ENCODE peak calls at places on chromosomes 16 and 17, in seven cellular contexts. X is AG10803, M is lower lobe of right lung, Q is NB4, O is DND-41, P is GM12878, K is tibial artery. H is an unnamed sample.

GRCh38 chr16:89828870-89829629 is 775 bp downstream of the SPIRE2 start:
- DNase-seq in X (no peak), M (no peak), Q (no peak), O (no peak), P (no peak), K (no peak), H (peak)

GRCh38 chr17:82808921-82809905 is 30.6 kb downstream of the ZNF750 start:
- DNase-seq in X (no peak), M (no peak), Q (no peak), O (no peak), P (no peak), K (no peak), H (no peak)

GRCh38 chr17:39095309-39095686 is 56.1 kb downstream of the PLXDC1 start:
- DNase-seq in X (peak), M (no peak), Q (no peak), O (no peak), P (no peak), K (no peak), H (no peak)

GRCh38 chr16:12609937-12610699 is 193.6 kb downstream of the CPPED1 start:
- DNase-seq in X (no peak), M (no peak), Q (no peak), O (no peak), P (no peak), K (no peak), H (no peak)

GRCh38 chr17:77602062-77602746 is 356.3 kb upstream of the TNRC6C start:
- DNase-seq in X (peak), M (no peak), Q (no peak), O (no peak), P (no peak), K (peak), H (no peak)

GRCh38 chr17:31596382-31597323 is 205.2 kb downstream of the RAB11FIP4 start:
- DNase-seq in X (peak), M (peak), Q (peak), O (peak), P (peak), K (peak), H (peak)

GRCh38 chr17:19574956-19575355 is 41.3 kb downstream of the SLC47A1 start:
- DNase-seq in X (no peak), M (no peak), Q (no peak), O (no peak), P (no peak), K (no peak), H (no peak)

GRCh38 chr16:12160249-12160648 is 183.7 kb downstream of the SNX29 start:
- DNase-seq in X (peak), M (no peak), Q (no peak), O (no peak), P (no peak), K (no peak), H (no peak)

GRCh38 chr16:3945751-3946603 is 65.5 kb upstream of the CREBBP start:
- DNase-seq in X (peak), M (peak), Q (no peak), O (no peak), P (no peak), K (no peak), H (no peak)

DNA sequence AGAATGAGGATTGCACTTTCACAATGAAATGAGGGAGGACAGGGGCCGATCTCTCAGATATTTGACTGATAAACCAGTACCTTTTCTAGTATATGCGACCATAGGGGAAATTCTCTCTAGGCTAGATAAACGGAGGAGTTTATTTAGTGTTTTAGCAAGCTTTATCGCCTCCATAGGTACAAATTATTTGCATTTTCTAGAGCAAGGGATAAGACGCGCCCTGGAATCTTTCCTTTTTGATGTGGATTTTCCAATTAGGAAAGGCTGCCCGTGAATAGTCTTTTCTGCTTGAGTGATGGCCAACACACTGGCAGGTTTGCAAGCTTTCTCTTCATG is 351 bp upstream of the GDPD1 start:
- DNase-seq in X (no peak), M (no peak), Q (no peak), O (no peak), P (no peak), K (no peak), H (no peak)
- H3K4me3 ChIP-seq in X (peak), M (peak), Q (peak), O (peak), P (peak), K (peak), H (peak)

GRCh38 chr16:51440096-51440495 is 289.0 kb upstream of the SALL1 start:
- DNase-seq in X (peak), M (no peak), Q (no peak), O (no peak), P (no peak), K (no peak), H (no peak)

GRCh38 chr16:51430716-51431369 is 279.8 kb upstream of the SALL1 start:
- DNase-seq in X (no peak), M (no peak), Q (no peak), O (no peak), P (no peak), K (no peak), H (no peak)

GRCh38 chr16:51431517-51432241 is 280.6 kb upstream of the SALL1 start:
- DNase-seq in X (peak), M (no peak), Q (peak), O (no peak), P (no peak), K (no peak), H (no peak)

GRCh38 chr16:51433597-51433996 is 282.5 kb upstream of the SALL1 start:
- DNase-seq in X (no peak), M (no peak), Q (no peak), O (no peak), P (no peak), K (no peak), H (no peak)

GRCh38 chr16:51434567-51435198 is 283.6 kb upstream of the SALL1 start:
- DNase-seq in X (no peak), M (no peak), Q (no peak), O (no peak), P (no peak), K (no peak), H (no peak)
- H3K4me3 ChIP-seq in X (no peak), M (no peak), Q (no peak), O (no peak), P (no peak), K (no peak), H (no peak)

DNA sequence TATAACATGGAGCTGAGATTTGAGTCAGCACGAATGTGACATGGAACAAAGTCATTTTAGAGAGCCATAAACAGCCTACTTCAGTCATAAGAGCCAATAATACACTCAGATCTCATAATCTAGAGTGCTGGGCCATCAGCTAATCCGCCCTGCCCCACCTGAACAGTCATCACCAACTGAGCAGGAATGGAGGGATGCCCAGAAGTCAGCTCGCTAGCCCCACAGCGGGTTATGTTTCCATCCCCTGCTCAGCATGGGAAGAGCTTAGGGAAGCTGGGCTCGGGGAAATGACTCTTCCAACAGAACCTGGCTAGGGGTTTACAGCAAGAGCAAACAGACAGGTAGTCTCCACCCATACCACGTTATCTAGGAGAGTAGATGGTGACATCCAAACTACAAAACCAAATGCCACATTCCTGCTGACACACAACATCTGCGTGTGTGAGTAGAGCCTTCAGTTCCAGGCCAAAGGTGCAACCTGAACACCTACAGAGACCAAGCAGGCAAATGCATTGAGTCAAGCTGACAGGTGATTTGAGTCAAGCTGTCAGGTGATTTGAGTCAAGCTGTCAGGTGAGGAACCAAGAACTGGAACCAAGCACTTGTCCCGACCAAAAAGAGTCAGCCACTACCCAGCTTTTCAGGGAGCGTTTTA is 2.0 kb downstream of the TMEM11 start:
- DNase-seq in X (no peak), M (no peak), Q (no peak), O (no peak), P (no peak), K (no peak), H (no peak)
- H3K4me3 ChIP-seq in X (peak), M (peak), Q (peak), O (peak), P (peak), K (peak), H (no peak)

GRCh38 chr16:25925466-25925865 is 233.7 kb downstream of the HS3ST4 start:
- DNase-seq in X (no peak), M (no peak), Q (no peak), O (no peak), P (no peak), K (no peak), H (no peak)
- H3K4me3 ChIP-seq in X (no peak), M (no peak), Q (no peak), O (no peak), P (no peak), K (no peak), H (no peak)

GRCh38 chr16:55561319-55561848 is 5.1 kb upstream of the CAPNS2 start:
- DNase-seq in X (no peak), M (no peak), Q (no peak), O (no peak), P (no peak), K (no peak), H (no peak)
- H3K4me3 ChIP-seq in X (no peak), M (no peak), Q (no peak), O (no peak), P (no peak), K (no peak), H (no peak)

GRCh38 chr16:57156351-57156703 is 29.5 kb downstream of the PSME3IP1 start:
- DNase-seq in X (no peak), M (no peak), Q (no peak), O (no peak), P (no peak), K (no peak), H (no peak)
- H3K4me3 ChIP-seq in X (no peak), M (no peak), Q (no peak), O (no peak), P (no peak), K (no peak), H (no peak)

GRCh38 chr16:53504161-53504663 is 1.2 kb upstream of the AKTIP start:
- DNase-seq in X (peak), M (peak), Q (peak), O (peak), P (no peak), K (peak), H (peak)

GRCh38 chr16:53506254-53506653 is 3.2 kb upstream of the AKTIP start:
- DNase-seq in X (no peak), M (no peak), Q (no peak), O (no peak), P (no peak), K (no peak), H (no peak)

GRCh38 chr16:53502331-53503269 is at the start of gene AKTIP:
- DNase-seq in X (peak), M (peak), Q (peak), O (peak), P (no peak), K (no peak), H (no peak)

GRCh38 chr16:53503270-53503911 is 382 bp upstream of the AKTIP start:
- DNase-seq in X (peak), M (peak), Q (peak), O (peak), P (peak), K (peak), H (peak)

DNA sequence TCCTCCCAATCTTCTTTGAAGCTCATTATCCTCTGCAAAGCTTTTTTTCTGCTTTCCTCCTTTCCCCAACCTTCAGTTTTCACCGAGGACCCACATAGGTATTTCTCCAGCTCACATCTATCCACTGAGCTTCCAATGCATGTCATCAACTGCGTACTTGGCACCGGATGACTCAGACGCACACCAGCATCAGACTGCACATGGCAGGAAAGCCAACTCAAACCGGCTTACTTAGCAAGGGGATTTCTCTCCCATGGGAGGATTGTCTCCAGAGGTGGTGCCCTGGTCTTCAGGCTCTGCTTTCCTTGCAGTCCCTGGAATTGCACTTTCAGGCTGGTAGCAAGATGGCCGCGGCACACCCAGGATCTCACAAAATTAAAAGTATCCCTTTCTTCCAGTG is 1.7 kb upstream of the AKTIP start:
- DNase-seq in X (peak), M (no peak), Q (peak), O (no peak), P (no peak), K (no peak), H (no peak)
- H3K4me3 ChIP-seq in X (no peak), M (no peak), Q (peak), O (peak), P (peak), K (peak), H (no peak)

GRCh38 chr17:49849711-49850610 is 2.1 kb upstream of the TAC4 start:
- DNase-seq in X (no peak), M (no peak), Q (no peak), O (no peak), P (no peak), K (no peak), H (no peak)
- H3K4me3 ChIP-seq in X (no peak), M (no peak), Q (no peak), O (no peak), P (no peak), K (no peak), H (no peak)

GRCh38 chr16:24906901-24907300 is 61.1 kb downstream of the SLC5A11 start:
- DNase-seq in X (no peak), M (no peak), Q (no peak), O (no peak), P (no peak), K (no peak), H (no peak)
- H3K4me3 ChIP-seq in X (no peak), M (no peak), Q (no peak), O (no peak), P (no peak), K (no peak), H (no peak)